ENCODE peak calls at places on chromosomes 1 and 21, in five cellular contexts. A is prostate gland, S is lower lobe of right lung, U is ascending aorta, L is thoracic aorta. J is an unnamed sample.

GRCh38 chr1:74964508-74964907 is 169.7 kb upstream of the LHX8 start:
- DNase-seq in A (no peak), S (no peak), U (no peak), L (no peak), J (peak; percentile 37)

GRCh38 chr1:54335396-54336056 is 70.7 kb downstream of the SSBP3 start:
- DNase-seq in A (no peak), S (no peak), U (peak; percentile 87), L (peak; percentile 40), J (no peak)

GRCh38 chr1:107019166-107019565 is 37.3 kb upstream of the PRMT6 start:
- DNase-seq in A (no peak), S (no peak), U (no peak), L (no peak), J (no peak)

GRCh38 chr1:221263831-221264767 is 384.9 kb downstream of the HLX start:
- DNase-seq in A (peak; percentile 22), S (no peak), U (peak; percentile 84), L (peak; percentile 38), J (no peak)

GRCh38 chr1:84669831-84670230 is 20.4 kb downstream of the SSX2IP start:
- DNase-seq in A (no peak), S (no peak), U (no peak), L (no peak), J (no peak)

GRCh38 chr1:53697671-53698380 is 41.1 kb downstream of the GLIS1 start:
- DNase-seq in A (no peak), S (no peak), U (no peak), L (no peak), J (no peak)

GRCh38 chr1:208231929-208232360 is 12.2 kb downstream of the PLXNA2 start:
- DNase-seq in A (no peak), S (no peak), U (peak; percentile 65), L (no peak), J (peak; percentile 42)

GRCh38 chr1:1955651-1956094 is 36.6 kb upstream of the TMEM52 start:
- DNase-seq in A (no peak), S (no peak), U (no peak), L (no peak), J (no peak)

GRCh38 chr1:172708452-172708851 is 49.5 kb downstream of the FASLG start:
- DNase-seq in A (no peak), S (no peak), U (no peak), L (no peak), J (no peak)

GRCh38 chr1:201503397-201504176 is 3.3 kb downstream of the CSRP1 start:
- DNase-seq in A (peak; percentile 82), S (no peak), U (peak; percentile 94), L (peak; percentile 62), J (no peak)

GRCh38 chr1:168833801-168834224 is 104.8 kb upstream of the DPT start:
- DNase-seq in A (no peak), S (no peak), U (no peak), L (no peak), J (no peak)

GRCh38 chr1:238252033-238252802 is 361.5 kb upstream of the ZP4 start:
- DNase-seq in A (no peak), S (no peak), U (no peak), L (no peak), J (no peak)

GRCh38 chr1:67059331-67059730 is 5.4 kb upstream of the SLC35D1 start:
- DNase-seq in A (no peak), S (no peak), U (no peak), L (no peak), J (no peak)

GRCh38 chr21:45993210-45994085 is 11.9 kb downstream of the COL6A1 start:
- DNase-seq in A (no peak), S (peak; percentile 36), U (peak; percentile 73), L (peak; percentile 1), J (peak; percentile 61)

GRCh38 chr1:223815865-223816264 is 29.9 kb downstream of the TP53BP2 start:
- DNase-seq in A (no peak), S (no peak), U (no peak), L (no peak), J (no peak)

GRCh38 chr21:36835383-36835795 is 131.1 kb downstream of the HLCS start:
- DNase-seq in A (peak; percentile 75), S (no peak), U (no peak), L (no peak), J (no peak)

GRCh38 chr21:27275294-27275927 is 308.5 kb upstream of the ADAMTS5 start:
- DNase-seq in A (no peak), S (no peak), U (no peak), L (no peak), J (no peak)

GRCh38 chr1:67626495-67627235 is 58.3 kb upstream of the GADD45A start:
- DNase-seq in A (no peak), S (no peak), U (peak; percentile 27), L (no peak), J (no peak)

GRCh38 chr1:52263153-52263910 is 102.7 kb downstream of the CC2D1B start:
- DNase-seq in A (no peak), S (no peak), U (no peak), L (no peak), J (no peak)

GRCh38 chr1:119773711-119774241 is 5.1 kb upstream of the HMGCS2 start:
- DNase-seq in A (no peak), S (no peak), U (no peak), L (no peak), J (no peak)

GRCh38 chr21:25635310-25635709 is 3.7 kb upstream of the JAM2 start:
- DNase-seq in A (no peak), S (no peak), U (no peak), L (no peak), J (no peak)

GRCh38 chr1:114741963-114742746 is 15.6 kb downstream of the CSDE1 start:
- DNase-seq in A (no peak), S (no peak), U (no peak), L (no peak), J (no peak)

GRCh38 chr1:235199441-235199840 is 38.4 kb upstream of the RBM34 start:
- DNase-seq in A (no peak), S (no peak), U (no peak), L (no peak), J (no peak)
- H3K27ac ChIP-seq in A (no peak overlapping the region), S (no peak overlapping the region), U (peak overlapping the region; percentile 32), L (no peak overlapping the region), J (no peak overlapping the region)

GRCh38 chr21:42061866-42062542 is 9.1 kb upstream of the UMODL1 start:
- DNase-seq in A (no peak), S (no peak), U (no peak), L (no peak), J (no peak)

GRCh38 chr21:42061195-42061865 is 9.8 kb upstream of the UMODL1 start:
- DNase-seq in A (no peak), S (peak; percentile 77), U (no peak), L (no peak), J (no peak)

GRCh38 chr21:42062543-42063022 is 8.5 kb upstream of the UMODL1 start:
- DNase-seq in A (no peak), S (peak; percentile 86), U (no peak), L (no peak), J (no peak)

GRCh38 chr21:42063206-42063577 is 7.9 kb upstream of the UMODL1 start:
- DNase-seq in A (no peak), S (peak; percentile 70), U (no peak), L (no peak), J (peak; percentile 37)

DNA sequence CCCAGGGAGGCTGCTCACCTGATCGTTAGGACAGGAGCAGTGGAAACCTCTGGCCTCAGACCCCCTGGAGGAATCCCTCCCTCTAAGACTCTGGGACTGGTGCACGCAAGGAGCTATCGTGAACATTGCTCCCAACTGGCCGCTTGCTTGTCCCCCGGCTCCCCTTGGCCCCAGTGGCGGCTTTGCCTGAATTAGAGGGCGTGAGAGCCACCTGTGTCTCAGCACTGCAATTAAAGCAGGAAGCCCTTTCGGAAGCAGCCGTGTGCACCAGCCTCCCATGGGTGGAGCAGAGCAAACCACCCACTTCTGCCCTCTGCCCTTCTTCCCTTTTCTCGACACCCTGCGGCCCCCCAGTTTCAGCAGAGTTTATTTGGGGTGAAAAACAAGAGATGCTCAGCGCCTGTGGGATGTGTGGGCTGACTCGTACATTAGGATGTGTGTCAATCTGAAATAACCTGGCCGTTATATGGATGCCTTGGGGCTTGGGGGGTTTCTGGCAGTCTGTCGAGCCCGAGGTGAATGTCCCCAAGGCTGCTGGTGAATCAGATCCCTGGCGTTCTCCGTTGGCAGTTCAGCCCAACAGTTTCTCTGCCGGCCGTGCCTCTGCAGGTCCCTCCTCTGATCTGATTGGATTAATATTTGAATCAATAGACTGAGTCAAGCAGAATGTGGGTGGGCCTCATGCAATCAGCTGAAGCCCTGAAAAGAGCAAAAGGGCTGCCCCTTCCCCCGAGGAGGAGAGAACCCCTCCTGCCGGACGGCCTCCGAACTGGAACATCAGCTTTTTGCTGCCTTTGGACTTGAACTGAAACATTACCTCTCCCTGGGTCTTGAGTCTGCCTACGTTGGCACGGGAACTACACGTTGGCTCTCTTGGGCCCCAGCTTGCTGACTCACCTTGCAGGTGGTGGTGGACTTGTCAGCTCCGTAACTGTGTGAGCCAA is 7.3 kb upstream of the UMODL1 start:
- DNase-seq in A (peak; percentile 57), S (peak; percentile 69), U (no peak), L (no peak), J (no peak)
- H3K4me3 ChIP-seq in A (no peak overlapping the region), S (peak overlapping the region; percentile 35), U (no peak overlapping the region), L (peak overlapping the region; percentile 5), J (no peak overlapping the region)

GRCh38 chr1:39133340-39133684 is 71.2 kb upstream of the MACF1 start:
- DNase-seq in A (no peak), S (no peak), U (no peak), L (no peak), J (no peak)

GRCh38 chr1:39134768-39135333 is 69.6 kb upstream of the MACF1 start:
- DNase-seq in A (no peak), S (no peak), U (no peak), L (no peak), J (no peak)

GRCh38 chr1:39130297-39130696 is 74.2 kb upstream of the MACF1 start:
- DNase-seq in A (peak; percentile 13), S (no peak), U (no peak), L (no peak), J (no peak)

GRCh38 chr1:39131940-39132339 is 72.6 kb upstream of the MACF1 start:
- DNase-seq in A (no peak), S (no peak), U (no peak), L (no peak), J (no peak)

GRCh38 chr1:39132505-39133339 is 71.8 kb upstream of the MACF1 start:
- DNase-seq in A (peak; percentile 94), S (peak; percentile 87), U (peak; percentile 89), L (peak; percentile 25), J (peak; percentile 62)
- TF ChIP-seq CTCF in A (peak; percentile 40), S (peak; percentile 57), U (peak; percentile 29), L (peak; percentile 14), J (no peak)

DNA sequence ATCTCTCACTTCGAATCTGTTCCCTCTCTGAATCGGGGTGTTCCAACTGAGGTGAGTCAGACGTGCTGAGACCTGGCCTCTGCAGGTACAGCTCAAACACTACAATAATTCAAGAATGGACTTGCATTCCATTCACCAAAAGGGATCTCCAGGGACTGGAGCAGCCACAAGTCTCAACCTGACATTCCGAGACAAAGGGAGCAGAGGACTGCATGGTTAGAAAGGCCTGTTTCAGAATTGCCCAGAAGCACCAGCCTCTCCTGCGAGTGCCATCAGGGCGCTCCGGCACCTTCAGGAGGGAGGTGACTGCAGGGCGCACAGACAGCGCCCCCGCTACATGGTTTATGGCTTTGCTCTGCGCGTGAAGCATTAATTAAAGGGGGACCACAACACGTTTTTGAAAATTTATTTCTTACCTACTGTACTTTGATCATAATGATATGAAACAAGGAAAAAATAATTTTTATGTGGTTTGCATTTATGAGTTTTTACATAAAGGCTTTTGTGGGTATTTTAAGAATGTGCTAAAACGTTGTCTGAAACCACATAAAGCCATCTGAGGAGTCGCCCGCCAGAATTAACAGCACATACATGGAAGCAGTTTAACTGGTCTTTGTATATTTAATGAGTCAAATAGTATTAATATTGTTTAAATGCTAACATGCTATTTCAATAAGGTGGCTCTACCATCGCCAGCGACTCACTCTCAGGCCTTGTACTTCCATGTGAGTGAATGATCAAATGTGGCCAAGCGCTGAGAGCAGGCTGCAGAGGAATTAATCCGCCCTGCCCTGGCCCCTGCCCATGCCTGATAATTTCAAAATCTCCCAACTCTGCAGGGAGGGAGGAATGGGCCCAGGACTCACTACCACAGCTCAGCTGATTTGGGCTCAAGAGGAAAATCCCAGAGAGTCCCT is 49.4 kb downstream of the SLC66A1 start:
- DNase-seq in A (peak; percentile 80), S (no peak), U (no peak), L (no peak), J (no peak)
- H3K27ac ChIP-seq in A (peak overlapping the region; percentile 70), S (peak overlapping the region; percentile 60), U (no peak overlapping the region), L (no peak overlapping the region), J (no peak overlapping the region)